ENCODE peak calls at places on chromosomes 2 and 18, in five cellular contexts. E, S, X, C and H are unnamed samples.

GRCh38 chr2:179467111-179467510 is 202.5 kb upstream of the SESTD1 start:
- DNase-seq in C (no peak), S (no peak), X (peak; percentile 64), E (no peak), H (no peak)

GRCh38 chr2:165016772-165017411 is 61.6 kb upstream of the SLC38A11 start:
- DNase-seq in S (no peak), C (peak; percentile 63), X (peak; percentile 65), E (peak; percentile 65), H (no peak)

GRCh38 chr2:168703926-168704325 is 98.5 kb upstream of the NOSTRIN start:
- DNase-seq in C (no peak), X (no peak), S (no peak), E (no peak), H (no peak)

GRCh38 chr2:106708189-106708588 is 177.8 kb downstream of the ST6GAL2 start:
- DNase-seq in X (no peak), S (no peak), C (no peak), E (peak; percentile 3), H (no peak)

GRCh38 chr2:15092166-15092565 is 459.6 kb downstream of the LRATD1 start:
- DNase-seq in C (no peak), S (no peak), X (no peak), E (no peak), H (no peak)

GRCh38 chr2:3644891-3645605 is 13.0 kb upstream of the ALLC start:
- DNase-seq in E (no peak), X (no peak), S (no peak), C (no peak), H (no peak)

GRCh38 chr2:73759904-73760303 is 20.0 kb downstream of the DUSP11 start:
- DNase-seq in C (no peak), E (no peak), S (no peak), X (peak; percentile 44), H (no peak)

GRCh38 chr2:183937220-183937619 is 661.1 kb upstream of the ZNF804A start:
- DNase-seq in E (no peak), X (no peak), C (no peak), S (no peak), H (no peak)

GRCh38 chr2:67782443-67782842 is 280.4 kb downstream of the C1D start:
- DNase-seq in E (no peak), C (no peak), S (no peak), X (peak; percentile 45), H (no peak)

GRCh38 chr2:80304522-80304878 is at the start of gene LRRTM1:
- DNase-seq in C (no peak), S (no peak), E (peak; percentile 69), X (no peak), H (peak; percentile 5)
- H3K4me1 ChIP-seq in C (peaks cover 6% of the 10 kb centered on the region), S (no peaks in the 10 kb centered on the region), E (peaks cover 18% of the 10 kb centered on the region), X (no peaks in the 10 kb centered on the region), H (no peaks in the 10 kb centered on the region)

GRCh38 chr2:69911985-69912563 is 2.8 kb upstream of the MXD1 start:
- DNase-seq in E (peak; percentile 59), C (no peak), S (no peak), X (peak; percentile 58), H (no peak)

GRCh38 chr2:69902213-69902922 is 8.6 kb downstream of the SNRNP27 start:
- DNase-seq in E (no peak), X (no peak), S (peak; percentile 11), C (peak; percentile 65), H (no peak)

GRCh38 chr2:69907216-69907615 is 7.7 kb upstream of the MXD1 start:
- DNase-seq in E (no peak), C (no peak), X (no peak), S (no peak), H (no peak)
- H3K36me3 ChIP-seq in E (peaks cover 31% of the 10 kb centered on the region), C (no peaks in the 10 kb centered on the region), X (peaks cover 20% of the 10 kb centered on the region), S (peaks cover 11% of the 10 kb centered on the region), H (no peaks in the 10 kb centered on the region)

GRCh38 chr2:217987391-217987790 is 15.4 kb downstream of the TNS1 start:
- DNase-seq in C (no peak), X (no peak), E (no peak), S (no peak), H (no peak)
- H3K4me1 ChIP-seq in C (peaks cover 8% of the 10 kb centered on the region), X (peaks cover 11% of the 10 kb centered on the region), E (peaks cover 4% of the 10 kb centered on the region), S (no peaks in the 10 kb centered on the region), H (peaks cover 11% of the 10 kb centered on the region)

DNA sequence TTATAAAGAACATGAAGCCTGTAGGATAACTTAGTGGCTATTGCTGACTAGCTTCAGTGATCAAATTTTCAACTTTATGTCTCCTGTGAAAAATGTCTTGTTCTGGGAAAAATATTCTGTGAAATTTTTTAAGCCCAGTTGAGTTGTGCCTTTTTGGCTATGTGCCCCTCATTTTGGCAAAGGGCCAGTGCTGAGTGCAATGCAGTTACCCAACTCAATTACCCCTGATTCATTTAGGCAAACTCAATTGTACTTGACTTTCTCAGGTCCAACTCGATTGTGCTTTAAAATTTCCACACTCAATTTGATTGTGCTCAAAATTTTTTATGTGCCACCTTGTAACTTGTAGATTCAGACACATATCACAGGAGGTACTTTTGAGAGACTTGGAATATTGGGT is 548.8 kb upstream of the NRP2 start:
- DNase-seq in C (no peak), X (no peak), E (no peak), S (no peak), H (no peak)
- H3K36me3 ChIP-seq in C (no peaks in the 10 kb centered on the region), X (peaks cover 4% of the 10 kb centered on the region), E (no peaks in the 10 kb centered on the region), S (no peaks in the 10 kb centered on the region), H (no peaks in the 10 kb centered on the region)

GRCh38 chr18:46158498-46158897 is 54.3 kb downstream of the HAUS1 start:
- DNase-seq in S (no peak), E (no peak), X (peak; percentile 26), C (no peak), H (no peak)

GRCh38 chr18:46161721-46162421 is 57.7 kb downstream of the HAUS1 start:
- DNase-seq in X (no peak), C (no peak), E (no peak), S (no peak), H (no peak)

GRCh38 chr18:46156838-46157237 is 52.7 kb downstream of the HAUS1 start:
- DNase-seq in X (no peak), S (no peak), E (no peak), C (no peak), H (no peak)

GRCh38 chr18:46163941-46164499 is 59.8 kb downstream of the HAUS1 start:
- DNase-seq in S (no peak), X (no peak), E (no peak), C (no peak), H (no peak)

GRCh38 chr18:46160050-46160798 is 56.0 kb downstream of the HAUS1 start:
- DNase-seq in X (no peak), S (no peak), E (no peak), C (no peak), H (no peak)
- H3K4me1 ChIP-seq in X (peaks cover 7% of the 10 kb centered on the region), S (peaks cover 45% of the 10 kb centered on the region), E (no peaks in the 10 kb centered on the region), C (no peaks in the 10 kb centered on the region), H (no peaks in the 10 kb centered on the region)

GRCh38 chr2:1678609-1679008 is 65.7 kb downstream of the PXDN start:
- DNase-seq in S (no peak), E (no peak), X (no peak), C (no peak), H (no peak)
- H3K36me3 ChIP-seq in S (no peaks in the 10 kb centered on the region), E (peaks cover 21% of the 10 kb centered on the region), X (peaks cover 77% of the 10 kb centered on the region), C (no peaks in the 10 kb centered on the region), H (no peaks in the 10 kb centered on the region)

GRCh38 chr2:31254237-31255203 is 20.6 kb downstream of the EHD3 start:
- DNase-seq in S (no peak), E (no peak), X (no peak), C (no peak), H (no peak)
- H3K4me1 ChIP-seq in S (no peaks in the 10 kb centered on the region), E (peaks cover 8% of the 10 kb centered on the region), X (no peaks in the 10 kb centered on the region), C (no peaks in the 10 kb centered on the region), H (no peaks in the 10 kb centered on the region)